ENCODE peak calls at places on chromosomes 11 and 22, in ten cellular contexts. One of them, this sample, is unnamed.

GRCh38 chr22:47335460-47335859 is 573.0 kb downstream of the TBC1D22A start:
- DNase-seq in esophagus muscularis mucosa: peak
- DNase-seq in uterus: no peak
- DNase-seq in IMR-90: no peak
- DNase-seq in body of pancreas: no peak
- DNase-seq in ovary: no peak
- DNase-seq in A549: no peak
- DNase-seq in heart left ventricle: no peak
- DNase-seq in stomach: no peak
- DNase-seq in tibial nerve: no peak
- DNase-seq in this sample: no peak

GRCh38 chr11:70078796-70079616 is 889 bp downstream of the ANO1 start:
- DNase-seq in A549: no peak
- DNase-seq in stomach: no peak
- DNase-seq in ovary: no peak
- DNase-seq in tibial nerve: no peak
- DNase-seq in esophagus muscularis mucosa: no peak
- DNase-seq in uterus: no peak
- DNase-seq in body of pancreas: no peak
- DNase-seq in heart left ventricle: no peak
- DNase-seq in IMR-90: no peak
- DNase-seq in this sample: no peak

GRCh38 chr22:49968313-49968830 is 7.8 kb downstream of the PIM3 start:
- DNase-seq in body of pancreas: no peak
- DNase-seq in tibial nerve: no peak
- DNase-seq in A549: no peak
- DNase-seq in IMR-90: no peak
- DNase-seq in uterus: peak
- DNase-seq in heart left ventricle: no peak
- DNase-seq in esophagus muscularis mucosa: no peak
- DNase-seq in ovary: peak
- DNase-seq in stomach: peak
- DNase-seq in this sample: peak

GRCh38 chr11:92932023-92932422 is 37.4 kb upstream of the MTNR1B start:
- DNase-seq in body of pancreas: no peak
- DNase-seq in stomach: no peak
- DNase-seq in IMR-90: peak
- DNase-seq in ovary: no peak
- DNase-seq in A549: peak
- DNase-seq in tibial nerve: no peak
- DNase-seq in uterus: no peak
- DNase-seq in esophagus muscularis mucosa: no peak
- DNase-seq in heart left ventricle: no peak
- DNase-seq in this sample: no peak

GRCh38 chr11:27209562-27210005 is 153.4 kb downstream of the CCDC34 start:
- DNase-seq in stomach: no peak
- DNase-seq in ovary: no peak
- DNase-seq in esophagus muscularis mucosa: no peak
- DNase-seq in tibial nerve: no peak
- DNase-seq in A549: peak
- DNase-seq in heart left ventricle: peak
- DNase-seq in IMR-90: peak
- DNase-seq in uterus: no peak
- DNase-seq in body of pancreas: no peak
- DNase-seq in this sample: no peak

GRCh38 chr11:11895672-11896071 is 53.9 kb downstream of the USP47 start:
- DNase-seq in esophagus muscularis mucosa: no peak
- DNase-seq in heart left ventricle: no peak
- DNase-seq in tibial nerve: no peak
- DNase-seq in stomach: no peak
- DNase-seq in ovary: no peak
- DNase-seq in uterus: no peak
- DNase-seq in body of pancreas: no peak
- DNase-seq in A549: no peak
- DNase-seq in IMR-90: peak
- DNase-seq in this sample: no peak

GRCh38 chr11:94717667-94718066 is 50.5 kb upstream of the AMOTL1 start:
- DNase-seq in esophagus muscularis mucosa: no peak
- DNase-seq in ovary: no peak
- DNase-seq in A549: no peak
- DNase-seq in IMR-90: no peak
- DNase-seq in body of pancreas: no peak
- DNase-seq in stomach: no peak
- DNase-seq in tibial nerve: no peak
- DNase-seq in heart left ventricle: no peak
- DNase-seq in uterus: no peak
- DNase-seq in this sample: no peak

GRCh38 chr11:112564228-112564955 is 303.7 kb upstream of the PLET1 start:
- DNase-seq in A549: no peak
- DNase-seq in esophagus muscularis mucosa: no peak
- DNase-seq in stomach: no peak
- DNase-seq in tibial nerve: peak
- DNase-seq in uterus: no peak
- DNase-seq in ovary: no peak
- DNase-seq in body of pancreas: no peak
- DNase-seq in heart left ventricle: peak
- DNase-seq in IMR-90: peak
- DNase-seq in this sample: peak

GRCh38 chr22:39184586-39185577 is 32.4 kb upstream of the CBX7 start:
- DNase-seq in stomach: no peak
- DNase-seq in ovary: no peak
- DNase-seq in tibial nerve: no peak
- DNase-seq in esophagus muscularis mucosa: no peak
- DNase-seq in IMR-90: no peak
- DNase-seq in body of pancreas: no peak
- DNase-seq in uterus: no peak
- DNase-seq in heart left ventricle: no peak
- DNase-seq in A549: no peak
- DNase-seq in this sample: no peak
- H3K27ac ChIP-seq in stomach: peak
- H3K27ac ChIP-seq in ovary: no peak
- H3K27ac ChIP-seq in tibial nerve: peak
- H3K27ac ChIP-seq in esophagus muscularis mucosa: peak
- H3K27ac ChIP-seq in IMR-90: peak
- H3K27ac ChIP-seq in body of pancreas: peak
- H3K27ac ChIP-seq in uterus: peak
- H3K27ac ChIP-seq in heart left ventricle: peak
- H3K27ac ChIP-seq in A549: peak
- H3K27ac ChIP-seq in this sample: peak

GRCh38 chr22:42938976-42939375 is 76.0 kb downstream of the PACSIN2 start:
- DNase-seq in ovary: no peak
- DNase-seq in stomach: no peak
- DNase-seq in A549: no peak
- DNase-seq in body of pancreas: peak
- DNase-seq in esophagus muscularis mucosa: no peak
- DNase-seq in IMR-90: no peak
- DNase-seq in tibial nerve: no peak
- DNase-seq in uterus: no peak
- DNase-seq in heart left ventricle: no peak
- DNase-seq in this sample: no peak

GRCh38 chr22:42938449-42938848 is 76.5 kb downstream of the PACSIN2 start:
- DNase-seq in ovary: no peak
- DNase-seq in tibial nerve: no peak
- DNase-seq in IMR-90: no peak
- DNase-seq in heart left ventricle: no peak
- DNase-seq in esophagus muscularis mucosa: no peak
- DNase-seq in stomach: no peak
- DNase-seq in uterus: no peak
- DNase-seq in body of pancreas: no peak
- DNase-seq in A549: no peak
- DNase-seq in this sample: no peak

GRCh38 chr22:42939451-42939881 is 75.5 kb downstream of the PACSIN2 start:
- DNase-seq in body of pancreas: no peak
- DNase-seq in tibial nerve: no peak
- DNase-seq in heart left ventricle: no peak
- DNase-seq in A549: no peak
- DNase-seq in uterus: no peak
- DNase-seq in esophagus muscularis mucosa: no peak
- DNase-seq in stomach: no peak
- DNase-seq in ovary: no peak
- DNase-seq in IMR-90: no peak
- DNase-seq in this sample: no peak

GRCh38 chr22:42939941-42940653 is 74.9 kb downstream of the PACSIN2 start:
- DNase-seq in uterus: no peak
- DNase-seq in esophagus muscularis mucosa: no peak
- DNase-seq in heart left ventricle: no peak
- DNase-seq in stomach: peak
- DNase-seq in A549: peak
- DNase-seq in ovary: no peak
- DNase-seq in tibial nerve: no peak
- DNase-seq in body of pancreas: peak
- DNase-seq in IMR-90: peak
- DNase-seq in this sample: peak

GRCh38 chr22:42937164-42937854 is 77.6 kb downstream of the PACSIN2 start:
- DNase-seq in body of pancreas: peak
- DNase-seq in esophagus muscularis mucosa: no peak
- DNase-seq in tibial nerve: no peak
- DNase-seq in A549: peak
- DNase-seq in uterus: peak
- DNase-seq in stomach: peak
- DNase-seq in IMR-90: peak
- DNase-seq in heart left ventricle: peak
- DNase-seq in ovary: no peak
- DNase-seq in this sample: no peak
- TF ChIP-seq POLR2A in body of pancreas: no peak
- TF ChIP-seq POLR2A in esophagus muscularis mucosa: no peak
- TF ChIP-seq POLR2A in tibial nerve: no peak
- TF ChIP-seq POLR2A in A549: no peak
- TF ChIP-seq POLR2A in uterus: no peak
- TF ChIP-seq POLR2A in stomach: no peak
- TF ChIP-seq POLR2A in IMR-90: peak
- TF ChIP-seq POLR2A in heart left ventricle: no peak
- TF ChIP-seq POLR2A in ovary: no peak
- TF ChIP-seq POLR2A in this sample: no peak

GRCh38 chr11:8283510-8284272 is 20.0 kb upstream of the LMO1 start:
- DNase-seq in body of pancreas: peak
- DNase-seq in esophagus muscularis mucosa: no peak
- DNase-seq in heart left ventricle: no peak
- DNase-seq in IMR-90: no peak
- DNase-seq in A549: no peak
- DNase-seq in tibial nerve: no peak
- DNase-seq in stomach: no peak
- DNase-seq in uterus: no peak
- DNase-seq in ovary: no peak
- DNase-seq in this sample: no peak
- H3K4me3 ChIP-seq in body of pancreas: no peak
- H3K4me3 ChIP-seq in esophagus muscularis mucosa: peak
- H3K4me3 ChIP-seq in heart left ventricle: peak
- H3K4me3 ChIP-seq in IMR-90: no peak
- H3K4me3 ChIP-seq in A549: no peak
- H3K4me3 ChIP-seq in tibial nerve: peak
- H3K4me3 ChIP-seq in stomach: peak
- H3K4me3 ChIP-seq in uterus: peak
- H3K4me3 ChIP-seq in ovary: no peak
- H3K4me3 ChIP-seq in this sample: no peak

GRCh38 chr22:28985581-28986290 is 75.9 kb downstream of the C22orf31 start:
- DNase-seq in uterus: no peak
- DNase-seq in stomach: no peak
- DNase-seq in tibial nerve: no peak
- DNase-seq in ovary: no peak
- DNase-seq in esophagus muscularis mucosa: no peak
- DNase-seq in body of pancreas: no peak
- DNase-seq in A549: no peak
- DNase-seq in heart left ventricle: no peak
- DNase-seq in IMR-90: no peak
- DNase-seq in this sample: no peak

GRCh38 chr22:28981818-28982499 is 79.7 kb downstream of the C22orf31 start:
- DNase-seq in ovary: no peak
- DNase-seq in A549: no peak
- DNase-seq in body of pancreas: no peak
- DNase-seq in esophagus muscularis mucosa: no peak
- DNase-seq in stomach: no peak
- DNase-seq in heart left ventricle: no peak
- DNase-seq in IMR-90: no peak
- DNase-seq in uterus: no peak
- DNase-seq in tibial nerve: no peak
- DNase-seq in this sample: no peak

GRCh38 chr22:28984482-28985158 is 77.0 kb downstream of the C22orf31 start:
- DNase-seq in esophagus muscularis mucosa: no peak
- DNase-seq in body of pancreas: no peak
- DNase-seq in ovary: no peak
- DNase-seq in A549: no peak
- DNase-seq in tibial nerve: no peak
- DNase-seq in heart left ventricle: no peak
- DNase-seq in stomach: no peak
- DNase-seq in IMR-90: no peak
- DNase-seq in uterus: no peak
- DNase-seq in this sample: no peak

GRCh38 chr22:28983788-28984441 is 77.7 kb downstream of the C22orf31 start:
- DNase-seq in uterus: no peak
- DNase-seq in IMR-90: no peak
- DNase-seq in heart left ventricle: no peak
- DNase-seq in body of pancreas: no peak
- DNase-seq in esophagus muscularis mucosa: no peak
- DNase-seq in A549: no peak
- DNase-seq in tibial nerve: no peak
- DNase-seq in ovary: no peak
- DNase-seq in stomach: no peak
- DNase-seq in this sample: no peak

DNA sequence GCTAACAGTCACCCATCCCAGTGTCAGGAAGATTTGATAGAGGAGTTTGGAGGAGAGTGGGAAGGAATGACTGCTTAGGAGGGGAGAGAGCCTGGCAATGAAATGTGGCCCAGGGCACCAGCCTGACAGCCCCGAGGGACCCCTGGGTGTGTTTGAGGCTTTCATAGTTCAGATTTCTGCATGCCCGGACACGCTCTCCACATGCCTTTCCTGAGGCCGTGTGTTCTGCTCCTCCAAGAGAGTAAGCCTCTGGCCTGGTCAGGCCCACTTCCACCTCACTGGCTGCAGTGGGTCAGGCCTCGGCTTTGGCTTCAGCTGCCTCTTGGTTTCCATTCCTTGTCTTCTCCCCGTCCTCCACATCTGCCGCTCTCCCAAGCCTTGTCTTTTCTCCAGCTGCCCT is 78.4 kb downstream of the C22orf31 start:
- DNase-seq in body of pancreas: no peak
- DNase-seq in stomach: no peak
- DNase-seq in heart left ventricle: no peak
- DNase-seq in A549: no peak
- DNase-seq in uterus: no peak
- DNase-seq in tibial nerve: no peak
- DNase-seq in ovary: no peak
- DNase-seq in IMR-90: no peak
- DNase-seq in esophagus muscularis mucosa: no peak
- DNase-seq in this sample: no peak
- H3K27ac ChIP-seq in body of pancreas: no peak
- H3K27ac ChIP-seq in stomach: no peak
- H3K27ac ChIP-seq in heart left ventricle: no peak
- H3K27ac ChIP-seq in A549: peak
- H3K27ac ChIP-seq in uterus: no peak
- H3K27ac ChIP-seq in tibial nerve: no peak
- H3K27ac ChIP-seq in ovary: no peak
- H3K27ac ChIP-seq in IMR-90: no peak
- H3K27ac ChIP-seq in esophagus muscularis mucosa: no peak
- H3K27ac ChIP-seq in this sample: no peak

This sample was measured in right lobe of liver.